ENCODE peak calls at places on chromosomes 2 and 18, in eight cellular contexts. J is upper lobe of left lung, O is SJSA1, F is IMR-90, K is NT2/D1, Y is sigmoid colon, P is fibroblast of lung, T is astrocyte. H is an unnamed sample. For H3K9me3, the result is how much of the 10 kb centered on the place peaks cover.

GRCh38 chr2:219998099-219998498 is 370.7 kb downstream of the SLC4A3 start:
- DNase-seq in O (no peak), F (no peak), K (peak), T (no peak), P (no peak), J (no peak), Y (no peak), H (no peak)

GRCh38 chr2:134411828-134412638 is 158.2 kb downstream of the MGAT5 start:
- DNase-seq in P (peak), F (peak), O (peak), K (peak), J (no peak), T (peak), Y (peak), H (peak)

GRCh38 chr2:39476524-39476923 is 39.4 kb upstream of the MAP4K3 start:
- DNase-seq in P (no peak), T (no peak), Y (no peak), F (no peak), O (no peak), J (no peak), K (no peak), H (no peak)

GRCh38 chr2:229591611-229592010 is 122.7 kb downstream of the DNER start:
- DNase-seq in T (no peak), K (no peak), P (no peak), O (no peak), J (no peak), Y (no peak), F (no peak), H (no peak)

GRCh38 chr2:159183346-159183745 is 103.2 kb downstream of the WDSUB1 start:
- DNase-seq in K (no peak), T (no peak), P (no peak), O (no peak), J (no peak), Y (no peak), F (no peak), H (no peak)

GRCh38 chr2:241009601-241010530 is 11.4 kb downstream of the SNED1 start:
- DNase-seq in K (peak), F (peak), O (peak), Y (peak), T (peak), P (peak), J (peak), H (peak)

GRCh38 chr18:65035701-65036100 is 715.1 kb upstream of the CDH7 start:
- DNase-seq in K (no peak), T (no peak), Y (no peak), F (no peak), J (no peak), P (no peak), O (no peak), H (no peak)

GRCh38 chr2:232937278-232937906 is 67.3 kb downstream of the SNORC start:
- DNase-seq in F (peak), J (no peak), K (no peak), Y (no peak), T (peak), P (peak), O (no peak), H (peak)

GRCh38 chr2:23600336-23600735 is 215.4 kb downstream of the KLHL29 start:
- DNase-seq in J (no peak), Y (peak), K (no peak), P (no peak), T (peak), O (no peak), F (no peak), H (no peak)

GRCh38 chr2:31238906-31239841 is 5.2 kb downstream of the EHD3 start:
- DNase-seq in T (no peak), J (peak), F (no peak), Y (no peak), K (no peak), P (no peak), O (no peak), H (no peak)

GRCh38 chr18:46167971-46168370 is 63.8 kb downstream of the HAUS1 start:
- DNase-seq in K (no peak), Y (no peak), O (no peak), F (no peak), P (no peak), T (no peak), J (peak), H (no peak)

GRCh38 chr18:41985914-41986313 is 30.9 kb downstream of the PIK3C3 start:
- DNase-seq in K (no peak), T (no peak), P (no peak), Y (no peak), J (no peak), F (no peak), O (no peak), H (no peak)

GRCh38 chr2:109226128-109226527 is 97.1 kb downstream of the SH3RF3 start:
- DNase-seq in K (no peak), O (no peak), Y (no peak), P (peak), F (peak), J (no peak), T (no peak), H (no peak)

GRCh38 chr2:207181526-207182274 is 16.0 kb upstream of the KLF7 start:
- DNase-seq in O (no peak), T (no peak), P (no peak), K (no peak), Y (no peak), F (no peak), J (no peak), H (no peak)

GRCh38 chr18:60372598-60372997 is at the start of gene MC4R:
- DNase-seq in P (peak), Y (no peak), F (peak), T (peak), J (no peak), O (peak), K (no peak), H (peak)

GRCh38 chr2:30679416-30680088 is 127.7 kb downstream of the CAPN13 start:
- DNase-seq in T (peak), Y (peak), J (no peak), O (no peak), P (peak), F (peak), K (no peak), H (no peak)

GRCh38 chr2:216554286-216554685 is 55.6 kb downstream of the RPL37A start:
- DNase-seq in F (no peak), T (no peak), Y (no peak), J (no peak), K (no peak), O (no peak), P (no peak), H (no peak)

GRCh38 chr2:112750560-112750843 is 13.9 kb downstream of the CKAP2L start:
- DNase-seq in Y (no peak), J (no peak), K (no peak), F (peak), P (no peak), T (peak), O (no peak), H (no peak)

GRCh38 chr2:105634198-105634597 is 110.5 kb upstream of the NCK2 start:
- DNase-seq in Y (no peak), J (no peak), T (no peak), P (no peak), O (no peak), K (no peak), F (no peak), H (no peak)

GRCh38 chr2:39448169-39448502 is 11.1 kb upstream of the MAP4K3 start:
- DNase-seq in F (no peak), P (no peak), K (no peak), J (no peak), Y (no peak), T (no peak), O (no peak), H (no peak)

GRCh38 chr2:96413067-96413722 is 77.6 kb downstream of the NCAPH start:
- DNase-seq in Y (no peak), F (no peak), J (no peak), K (no peak), P (peak), T (peak), O (peak), H (peak)

GRCh38 chr2:71570511-71570910 is 117.2 kb downstream of the DYSF start:
- DNase-seq in T (no peak), J (no peak), Y (no peak), O (no peak), P (no peak), F (no peak), K (no peak), H (no peak)

GRCh38 chr2:174461221-174461620 is 25.6 kb downstream of the GPR155 start:
- DNase-seq in J (no peak), P (no peak), F (no peak), Y (no peak), O (no peak), T (no peak), K (no peak), H (no peak)

GRCh38 chr2:174465327-174465726 is 21.5 kb downstream of the GPR155 start:
- DNase-seq in T (no peak), O (no peak), K (no peak), Y (no peak), P (peak), J (no peak), F (no peak), H (no peak)
- H3K4me3 ChIP-seq in T (no peak), O (no peak), K (no peak), Y (no peak), P (no peak), J (no peak), F (no peak), H (no peak)

GRCh38 chr18:79611040-79611681 is 68.4 kb upstream of the CTDP1 start:
- DNase-seq in P (peak), F (peak), K (peak), Y (peak), J (peak), T (peak), O (peak), H (peak)
- H3K9me3 ChIP-seq in P (under half), F (under half), K (under half), Y (under half), J (under half), T (under half), O (under half), H (under half)

DNA sequence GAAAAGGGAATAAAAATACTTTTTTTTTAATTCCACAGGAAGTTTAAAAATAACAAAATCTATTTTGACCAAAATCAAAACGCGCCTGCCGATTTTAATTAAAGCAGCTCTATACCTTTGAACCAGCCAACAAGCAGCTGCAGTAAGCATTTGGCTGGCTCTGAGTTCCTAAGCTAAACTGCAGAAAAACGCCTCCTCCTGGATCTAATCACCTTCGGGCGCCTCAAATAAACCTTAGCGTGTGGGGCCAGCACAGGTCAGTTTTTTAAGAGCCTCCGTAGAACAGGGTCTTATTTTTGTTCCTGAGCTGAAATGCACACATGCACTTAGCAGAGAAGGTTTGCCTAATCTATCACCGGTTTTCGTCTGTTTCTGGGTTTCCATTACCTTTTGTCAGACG is 64.8 kb upstream of the HNRNPA3 start:
- DNase-seq in T (no peak), K (no peak), F (no peak), Y (no peak), O (no peak), J (no peak), P (no peak), H (no peak)
- H3K4me3 ChIP-seq in T (peak), K (peak), F (peak), Y (no peak), O (no peak), J (no peak), P (peak), H (no peak)

DNA sequence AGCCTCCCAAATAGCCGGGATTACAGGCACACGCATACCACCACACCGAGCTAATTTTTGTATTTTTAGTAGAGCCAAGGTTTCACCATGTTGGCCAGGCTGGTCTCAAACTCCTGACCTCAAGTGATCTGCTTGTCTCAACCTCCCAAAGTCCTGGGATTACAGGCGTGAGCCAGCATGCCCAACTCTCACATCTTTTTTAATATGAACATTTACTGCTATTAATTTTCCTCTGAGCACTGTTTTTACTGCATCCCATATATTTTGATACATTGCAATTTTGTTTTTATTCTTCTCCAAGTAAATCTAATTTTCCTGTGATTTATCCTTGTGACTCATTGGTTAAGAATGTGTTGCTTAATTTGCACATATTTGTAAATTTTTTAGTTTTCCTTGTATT is 9.5 kb upstream of the TANK start:
- DNase-seq in J (no peak), O (no peak), Y (no peak), F (no peak), K (no peak), T (no peak), P (no peak), H (no peak)
- H3K9me3 ChIP-seq in J (under half), O (under half), Y (under half), F (under half), K (under half), T (under half), P (under half), H (half or more)

H was measured in adipocyte.